ENCODE peak calls at places on chromosome 6, in nine cellular contexts. One of them, this sample, is unnamed.

GRCh38 chr6:2429460-2429859 is 184.1 kb upstream of the GMDS start:
- DNase-seq in GM06990: no peak
- DNase-seq in mammary epithelial cell: no peak
- DNase-seq in endothelial cell: no peak
- DNase-seq in Calu3: no peak
- DNase-seq in foreskin fibroblast: peak
- DNase-seq in brain microvascular endothelial cell: no peak
- DNase-seq in kidney: no peak
- DNase-seq in fibroblast of pulmonary artery: no peak
- DNase-seq in this sample: no peak

GRCh38 chr6:26043389-26044139 is 43.7 kb upstream of the HFE start:
- DNase-seq in GM06990: peak
- DNase-seq in mammary epithelial cell: peak
- DNase-seq in endothelial cell: peak
- DNase-seq in Calu3: peak
- DNase-seq in foreskin fibroblast: peak
- DNase-seq in brain microvascular endothelial cell: peak
- DNase-seq in kidney: peak
- DNase-seq in fibroblast of pulmonary artery: peak
- DNase-seq in this sample: peak

GRCh38 chr6:133899556-133899955 is 10.6 kb downstream of the TCF21 start:
- DNase-seq in GM06990: no peak
- DNase-seq in mammary epithelial cell: peak
- DNase-seq in endothelial cell: no peak
- DNase-seq in Calu3: no peak
- DNase-seq in foreskin fibroblast: peak
- DNase-seq in brain microvascular endothelial cell: no peak
- DNase-seq in kidney: no peak
- DNase-seq in fibroblast of pulmonary artery: peak
- DNase-seq in this sample: peak

GRCh38 chr6:113385020-113385431 is 472.1 kb upstream of the MARCKS start:
- DNase-seq in GM06990: no peak
- DNase-seq in mammary epithelial cell: no peak
- DNase-seq in endothelial cell: no peak
- DNase-seq in Calu3: no peak
- DNase-seq in foreskin fibroblast: no peak
- DNase-seq in brain microvascular endothelial cell: no peak
- DNase-seq in kidney: no peak
- DNase-seq in fibroblast of pulmonary artery: no peak
- DNase-seq in this sample: no peak

GRCh38 chr6:134577998-134578397 is 260.1 kb upstream of the SGK1 start:
- DNase-seq in GM06990: no peak
- DNase-seq in mammary epithelial cell: peak
- DNase-seq in endothelial cell: no peak
- DNase-seq in Calu3: no peak
- DNase-seq in foreskin fibroblast: peak
- DNase-seq in brain microvascular endothelial cell: peak
- DNase-seq in kidney: no peak
- DNase-seq in fibroblast of pulmonary artery: peak
- DNase-seq in this sample: peak

GRCh38 chr6:106972500-106972899 is 2.0 kb downstream of the CD24 start:
- DNase-seq in GM06990: no peak
- DNase-seq in mammary epithelial cell: peak
- DNase-seq in endothelial cell: peak
- DNase-seq in Calu3: peak
- DNase-seq in foreskin fibroblast: no peak
- DNase-seq in brain microvascular endothelial cell: no peak
- DNase-seq in kidney: no peak
- DNase-seq in fibroblast of pulmonary artery: no peak
- DNase-seq in this sample: no peak

GRCh38 chr6:169844946-169845345 is 93.5 kb downstream of the ERMARD start:
- DNase-seq in GM06990: no peak
- DNase-seq in mammary epithelial cell: no peak
- DNase-seq in endothelial cell: no peak
- DNase-seq in Calu3: no peak
- DNase-seq in foreskin fibroblast: no peak
- DNase-seq in brain microvascular endothelial cell: no peak
- DNase-seq in kidney: no peak
- DNase-seq in fibroblast of pulmonary artery: no peak
- DNase-seq in this sample: no peak

GRCh38 chr6:11318835-11319813 is 86.7 kb upstream of the NEDD9 start:
- DNase-seq in GM06990: no peak
- DNase-seq in mammary epithelial cell: peak
- DNase-seq in endothelial cell: no peak
- DNase-seq in Calu3: peak
- DNase-seq in foreskin fibroblast: no peak
- DNase-seq in brain microvascular endothelial cell: no peak
- DNase-seq in kidney: no peak
- DNase-seq in fibroblast of pulmonary artery: no peak
- DNase-seq in this sample: no peak

GRCh38 chr6:91566467-91566866 is 979.6 kb upstream of the MAP3K7 start:
- DNase-seq in GM06990: no peak
- DNase-seq in mammary epithelial cell: peak
- DNase-seq in endothelial cell: no peak
- DNase-seq in Calu3: no peak
- DNase-seq in foreskin fibroblast: no peak
- DNase-seq in brain microvascular endothelial cell: no peak
- DNase-seq in kidney: no peak
- DNase-seq in fibroblast of pulmonary artery: no peak
- DNase-seq in this sample: peak

GRCh38 chr6:138517635-138518034 is 18.3 kb upstream of the NHSL1 start:
- DNase-seq in GM06990: peak
- DNase-seq in mammary epithelial cell: peak
- DNase-seq in endothelial cell: peak
- DNase-seq in Calu3: peak
- DNase-seq in foreskin fibroblast: peak
- DNase-seq in brain microvascular endothelial cell: no peak
- DNase-seq in kidney: no peak
- DNase-seq in fibroblast of pulmonary artery: peak
- DNase-seq in this sample: peak

GRCh38 chr6:14000901-14001300 is 76.1 kb downstream of the RNF182 start:
- DNase-seq in GM06990: no peak
- DNase-seq in mammary epithelial cell: no peak
- DNase-seq in endothelial cell: no peak
- DNase-seq in Calu3: no peak
- DNase-seq in foreskin fibroblast: no peak
- DNase-seq in brain microvascular endothelial cell: no peak
- DNase-seq in kidney: no peak
- DNase-seq in fibroblast of pulmonary artery: peak
- DNase-seq in this sample: no peak

GRCh38 chr6:129500958-129501381 is 209.0 kb downstream of the ARHGAP18 start:
- DNase-seq in GM06990: no peak
- DNase-seq in mammary epithelial cell: no peak
- DNase-seq in endothelial cell: no peak
- DNase-seq in Calu3: no peak
- DNase-seq in foreskin fibroblast: no peak
- DNase-seq in brain microvascular endothelial cell: peak
- DNase-seq in kidney: no peak
- DNase-seq in fibroblast of pulmonary artery: peak
- DNase-seq in this sample: no peak

GRCh38 chr6:84371681-84372080 is 144.2 kb upstream of the CEP162 start:
- DNase-seq in GM06990: no peak
- DNase-seq in mammary epithelial cell: no peak
- DNase-seq in endothelial cell: no peak
- DNase-seq in Calu3: no peak
- DNase-seq in foreskin fibroblast: no peak
- DNase-seq in brain microvascular endothelial cell: no peak
- DNase-seq in kidney: no peak
- DNase-seq in fibroblast of pulmonary artery: no peak
- DNase-seq in this sample: no peak

GRCh38 chr6:51992834-51993233 is 94.6 kb downstream of the PKHD1 start:
- DNase-seq in GM06990: no peak
- DNase-seq in mammary epithelial cell: no peak
- DNase-seq in endothelial cell: no peak
- DNase-seq in Calu3: no peak
- DNase-seq in foreskin fibroblast: no peak
- DNase-seq in brain microvascular endothelial cell: no peak
- DNase-seq in kidney: no peak
- DNase-seq in fibroblast of pulmonary artery: no peak
- DNase-seq in this sample: no peak

GRCh38 chr6:51986864-51987263 is 100.5 kb downstream of the PKHD1 start:
- DNase-seq in GM06990: no peak
- DNase-seq in mammary epithelial cell: no peak
- DNase-seq in endothelial cell: no peak
- DNase-seq in Calu3: no peak
- DNase-seq in foreskin fibroblast: no peak
- DNase-seq in brain microvascular endothelial cell: no peak
- DNase-seq in kidney: no peak
- DNase-seq in fibroblast of pulmonary artery: no peak
- DNase-seq in this sample: no peak

GRCh38 chr6:51995214-51995735 is 92.1 kb downstream of the PKHD1 start:
- DNase-seq in GM06990: no peak
- DNase-seq in mammary epithelial cell: no peak
- DNase-seq in endothelial cell: no peak
- DNase-seq in Calu3: no peak
- DNase-seq in foreskin fibroblast: no peak
- DNase-seq in brain microvascular endothelial cell: no peak
- DNase-seq in kidney: no peak
- DNase-seq in fibroblast of pulmonary artery: no peak
- DNase-seq in this sample: no peak

DNA sequence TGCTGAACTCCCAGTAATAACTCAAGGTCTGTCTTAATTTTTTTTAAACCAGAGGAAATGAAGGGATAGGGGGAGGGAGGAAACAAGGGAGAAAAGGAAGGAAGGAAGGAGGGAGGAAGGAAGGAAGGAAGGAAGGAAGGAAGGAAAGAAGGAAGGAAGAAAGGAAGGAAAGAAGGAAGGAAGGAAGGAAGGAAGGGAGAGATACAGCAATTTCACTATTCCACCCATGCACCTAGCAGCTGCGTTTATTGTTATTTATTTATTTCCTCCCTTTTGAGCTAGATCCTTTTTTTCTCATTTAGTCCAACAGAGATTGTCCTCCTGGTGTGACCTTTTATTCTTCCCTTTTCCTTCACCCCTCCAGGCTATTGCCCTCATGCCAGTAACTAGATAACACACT is 97.6 kb downstream of the PKHD1 start:
- DNase-seq in GM06990: no peak
- DNase-seq in mammary epithelial cell: no peak
- DNase-seq in endothelial cell: no peak
- DNase-seq in Calu3: no peak
- DNase-seq in foreskin fibroblast: no peak
- DNase-seq in brain microvascular endothelial cell: no peak
- DNase-seq in kidney: no peak
- DNase-seq in fibroblast of pulmonary artery: no peak
- DNase-seq in this sample: no peak
- TF ChIP-seq CTCF in GM06990: no peak
- TF ChIP-seq CTCF in mammary epithelial cell: no peak
- TF ChIP-seq CTCF in endothelial cell: no peak
- TF ChIP-seq CTCF in Calu3: no peak
- TF ChIP-seq CTCF in foreskin fibroblast: no peak
- TF ChIP-seq CTCF in brain microvascular endothelial cell: no peak
- TF ChIP-seq CTCF in kidney: no peak
- TF ChIP-seq CTCF in fibroblast of pulmonary artery: no peak
- TF ChIP-seq CTCF in this sample: no peak

DNA sequence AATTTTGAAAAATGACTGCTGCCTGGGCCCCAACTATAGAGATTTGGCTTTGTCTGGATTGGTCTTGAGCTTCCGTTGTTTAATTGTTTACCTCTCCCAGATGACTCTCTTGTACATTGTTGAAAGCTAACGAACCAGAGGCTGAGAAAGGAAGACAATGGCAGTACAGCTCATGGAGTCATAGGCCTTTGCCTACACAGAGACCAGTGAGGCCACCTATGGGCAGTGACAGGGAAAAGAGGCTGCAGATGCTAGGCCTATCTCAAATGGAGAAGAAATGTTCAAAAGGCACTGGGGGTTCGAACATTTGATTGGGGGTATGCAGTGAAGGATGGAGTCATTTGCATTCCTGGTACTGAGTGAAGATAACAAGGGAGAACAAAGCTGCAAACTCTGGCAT is 29.1 kb downstream of the OPN5 start:
- DNase-seq in GM06990: no peak
- DNase-seq in mammary epithelial cell: no peak
- DNase-seq in endothelial cell: peak
- DNase-seq in Calu3: no peak
- DNase-seq in foreskin fibroblast: no peak
- DNase-seq in brain microvascular endothelial cell: no peak
- DNase-seq in kidney: no peak
- DNase-seq in fibroblast of pulmonary artery: no peak
- DNase-seq in this sample: no peak
- TF ChIP-seq CTCF in GM06990: peak
- TF ChIP-seq CTCF in mammary epithelial cell: peak
- TF ChIP-seq CTCF in endothelial cell: no peak
- TF ChIP-seq CTCF in Calu3: no peak
- TF ChIP-seq CTCF in foreskin fibroblast: no peak
- TF ChIP-seq CTCF in brain microvascular endothelial cell: no peak
- TF ChIP-seq CTCF in kidney: no peak
- TF ChIP-seq CTCF in fibroblast of pulmonary artery: no peak
- TF ChIP-seq CTCF in this sample: peak

GRCh38 chr6:114557089-114557488 is 214.3 kb upstream of the HS3ST5 start:
- DNase-seq in GM06990: no peak
- DNase-seq in mammary epithelial cell: no peak
- DNase-seq in endothelial cell: no peak
- DNase-seq in Calu3: no peak
- DNase-seq in foreskin fibroblast: no peak
- DNase-seq in brain microvascular endothelial cell: no peak
- DNase-seq in kidney: no peak
- DNase-seq in fibroblast of pulmonary artery: no peak
- DNase-seq in this sample: no peak
- TF ChIP-seq CTCF in GM06990: no peak
- TF ChIP-seq CTCF in mammary epithelial cell: no peak
- TF ChIP-seq CTCF in endothelial cell: no peak
- TF ChIP-seq CTCF in Calu3: no peak
- TF ChIP-seq CTCF in foreskin fibroblast: no peak
- TF ChIP-seq CTCF in brain microvascular endothelial cell: no peak
- TF ChIP-seq CTCF in kidney: no peak
- TF ChIP-seq CTCF in fibroblast of pulmonary artery: no peak
- TF ChIP-seq CTCF in this sample: no peak

GRCh38 chr6:117399924-117400323 is 25.8 kb downstream of the ROS1 start:
- DNase-seq in GM06990: no peak
- DNase-seq in mammary epithelial cell: peak
- DNase-seq in endothelial cell: no peak
- DNase-seq in Calu3: no peak
- DNase-seq in foreskin fibroblast: no peak
- DNase-seq in brain microvascular endothelial cell: no peak
- DNase-seq in kidney: no peak
- DNase-seq in fibroblast of pulmonary artery: peak
- DNase-seq in this sample: no peak
- TF ChIP-seq CTCF in GM06990: no peak
- TF ChIP-seq CTCF in mammary epithelial cell: peak
- TF ChIP-seq CTCF in endothelial cell: peak
- TF ChIP-seq CTCF in Calu3: no peak
- TF ChIP-seq CTCF in foreskin fibroblast: peak
- TF ChIP-seq CTCF in brain microvascular endothelial cell: peak
- TF ChIP-seq CTCF in kidney: peak
- TF ChIP-seq CTCF in fibroblast of pulmonary artery: peak
- TF ChIP-seq CTCF in this sample: peak

GRCh38 chr6:132483779-132484679 is 28.9 kb downstream of the STX7 start:
- DNase-seq in GM06990: no peak
- DNase-seq in mammary epithelial cell: peak
- DNase-seq in endothelial cell: peak
- DNase-seq in Calu3: peak
- DNase-seq in foreskin fibroblast: peak
- DNase-seq in brain microvascular endothelial cell: peak
- DNase-seq in kidney: no peak
- DNase-seq in fibroblast of pulmonary artery: peak
- DNase-seq in this sample: peak
- TF ChIP-seq CTCF in GM06990: peak
- TF ChIP-seq CTCF in mammary epithelial cell: peak
- TF ChIP-seq CTCF in endothelial cell: peak
- TF ChIP-seq CTCF in Calu3: peak
- TF ChIP-seq CTCF in foreskin fibroblast: peak
- TF ChIP-seq CTCF in brain microvascular endothelial cell: peak
- TF ChIP-seq CTCF in kidney: peak
- TF ChIP-seq CTCF in fibroblast of pulmonary artery: peak
- TF ChIP-seq CTCF in this sample: peak

This sample was measured in foreskin keratinocyte.